ENCODE peak calls at places on chromosomes 11 and 22, in six cellular contexts. D is trophoblast cell, W is heart left ventricle, U is heart right ventricle, B is right lobe of liver, O is IMR-90. X is an unnamed sample.

GRCh38 chr11:325796-326591 is 5.3 kb upstream of the IFITM3 start:
- DNase-seq in W (no peak), B (no peak), U (peak), D (no peak), O (no peak), X (no peak)

GRCh38 chr22:27552863-27553262 is 248.7 kb downstream of the MN1 start:
- DNase-seq in D (no peak), U (no peak), O (no peak), B (no peak), W (no peak), X (no peak)

GRCh38 chr11:7552666-7553065 is 38.9 kb downstream of the PPFIBP2 start:
- DNase-seq in B (no peak), D (peak), W (no peak), O (no peak), U (no peak), X (no peak)

GRCh38 chr11:32464078-32464477 is 28.7 kb upstream of the WT1 start:
- DNase-seq in B (no peak), W (no peak), O (no peak), U (no peak), D (no peak), X (no peak)

GRCh38 chr11:68216171-68216938 is 3.3 kb upstream of the KMT5B start:
- DNase-seq in O (no peak), D (no peak), U (peak), W (peak), B (peak), X (no peak)

GRCh38 chr11:35736952-35737351 is 74.4 kb downstream of the TRIM44 start:
- DNase-seq in B (no peak), O (no peak), U (no peak), W (no peak), D (no peak), X (no peak)

GRCh38 chr11:128467610-128468041 is 119.7 kb downstream of the ETS1 start:
- DNase-seq in O (peak), W (peak), U (peak), B (no peak), D (peak), X (peak)

GRCh38 chr22:24208012-24208749 is 26.9 kb downstream of the SUSD2 start:
- DNase-seq in U (peak), B (no peak), O (peak), W (no peak), D (peak), X (peak)

GRCh38 chr11:61907282-61907681 is 10.1 kb downstream of the RAB3IL1 start:
- DNase-seq in O (no peak), B (no peak), D (no peak), W (peak), U (no peak), X (no peak)

GRCh38 chr22:27804683-27805297 is 3.2 kb upstream of the MN1 start:
- DNase-seq in O (peak), B (peak), W (peak), D (peak), U (peak), X (no peak)

GRCh38 chr22:21051836-21052400 is 6.2 kb downstream of the LRRC74B start:
- DNase-seq in W (no peak), D (no peak), O (peak), U (no peak), B (no peak), X (no peak)

GRCh38 chr11:11011617-11012016 is 153.8 kb upstream of the ZBED5 start:
- DNase-seq in U (no peak), W (no peak), B (no peak), O (no peak), D (no peak), X (no peak)

GRCh38 chr11:12914401-12914912 is 94.7 kb upstream of the RASSF10 start:
- DNase-seq in U (peak), O (peak), B (no peak), W (peak), D (peak), X (no peak)

GRCh38 chr11:8006349-8006977 is 19.3 kb downstream of the EIF3F start:
- DNase-seq in B (no peak), O (peak), W (peak), D (peak), U (peak), X (no peak)

GRCh38 chr11:73387594-73388021 is 11.4 kb downstream of the RELT start:
- DNase-seq in U (no peak), B (no peak), O (no peak), W (no peak), D (no peak), X (no peak)

GRCh38 chr22:16917144-16918003 is 90.6 kb downstream of the GAB4 start:
- DNase-seq in B (peak), O (peak), D (peak), W (peak), U (peak), X (no peak)

GRCh38 chr22:26002456-26002855 is 166.8 kb upstream of the SEZ6L start:
- DNase-seq in U (no peak), B (no peak), W (no peak), D (no peak), O (no peak), X (no peak)

GRCh38 chr11:61635787-61636186 is 44.4 kb upstream of the DAGLA start:
- DNase-seq in D (no peak), O (no peak), B (no peak), U (no peak), W (no peak), X (no peak)

GRCh38 chr11:9570313-9570712 is 3.2 kb upstream of the WEE1 start:
- DNase-seq in D (no peak), W (no peak), U (no peak), B (no peak), O (no peak), X (no peak)
- H3K27ac ChIP-seq in D (no peak), W (no peak), U (no peak), B (peak), O (no peak), X (peak)

GRCh38 chr11:20014067-20014402 is 146.2 kb downstream of the DBX1 start:
- DNase-seq in U (no peak), D (no peak), O (no peak), W (no peak), B (no peak), X (no peak)
- H3K27ac ChIP-seq in U (peak), D (no peak), O (no peak), W (peak), B (peak), X (peak)

DNA sequence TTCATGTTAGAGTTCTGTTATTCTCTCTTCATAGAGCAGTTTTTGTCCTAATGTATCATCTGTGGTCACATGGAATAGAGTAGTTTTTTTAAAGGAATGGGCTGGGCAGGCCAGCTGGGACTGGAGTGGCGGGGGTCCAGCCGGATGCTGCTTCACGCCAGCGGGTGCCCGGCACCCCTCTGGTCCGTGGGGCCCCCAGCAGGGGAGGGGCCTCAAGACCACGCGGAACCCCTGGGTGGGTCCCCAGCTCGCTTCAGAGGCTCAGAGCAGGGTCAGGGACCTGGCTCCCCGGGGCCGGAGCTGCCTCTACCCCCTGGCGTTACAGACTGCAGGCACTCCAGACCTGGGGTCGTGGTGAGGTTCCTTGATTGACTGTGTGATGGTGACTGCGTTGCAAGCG is 159.1 kb upstream of the HSD17B12 start:
- DNase-seq in D (no peak), W (no peak), B (no peak), O (no peak), U (no peak), X (no peak)
- H3K27ac ChIP-seq in D (no peak), W (no peak), B (no peak), O (no peak), U (no peak), X (no peak)

GRCh38 chr11:47723041-47723440 is 7.9 kb upstream of the AGBL2 start:
- DNase-seq in U (no peak), O (no peak), B (no peak), W (no peak), D (peak), X (no peak)

GRCh38 chr11:47720651-47721050 is 5.5 kb upstream of the AGBL2 start:
- DNase-seq in O (no peak), B (no peak), D (no peak), U (no peak), W (no peak), X (no peak)

GRCh38 chr11:47725445-47726442 is 10.6 kb upstream of the AGBL2 start:
- DNase-seq in D (peak), U (no peak), B (no peak), W (no peak), O (no peak), X (no peak)

GRCh38 chr11:47726878-47727514 is 11.8 kb upstream of the AGBL2 start:
- DNase-seq in O (no peak), U (no peak), D (no peak), B (peak), W (no peak), X (no peak)

GRCh38 chr11:47724041-47724729 is 9.0 kb upstream of the AGBL2 start:
- DNase-seq in B (peak), D (peak), U (no peak), O (peak), W (no peak), X (no peak)
- H3K27ac ChIP-seq in B (peak), D (no peak), U (no peak), O (peak), W (peak), X (no peak)

GRCh38 chr11:69313992-69314391 is 20.0 kb downstream of the MYEOV start:
- DNase-seq in O (no peak), U (no peak), W (no peak), D (no peak), B (no peak), X (no peak)
- H3K27ac ChIP-seq in O (no peak), U (no peak), W (no peak), D (no peak), B (no peak), X (no peak)

X was measured in epithelial cell of prostate.